ENCODE peak calls at places on chromosome 22, in four cellular contexts. K, A, O and Z are unnamed samples.

GRCh38 chr22:30416843-30417242 is 8.7 kb upstream of the MTFP1 start:
- DNase-seq in A (no peak), O (no peak), K (no peak), Z (no peak)

GRCh38 chr22:42356547-42356946 is 75.7 kb downstream of the NFAM1 start:
- DNase-seq in O (no peak), K (no peak), A (no peak), Z (no peak)

GRCh38 chr22:47448231-47449035 is 686.0 kb downstream of the TBC1D22A start:
- DNase-seq in A (no peak), O (no peak), K (no peak), Z (no peak)

GRCh38 chr22:41732096-41732772 is 32.9 kb downstream of the MEI1 start:
- DNase-seq in K (no peak), O (no peak), A (no peak), Z (no peak)

GRCh38 chr22:50171319-50171964 is 911 bp downstream of the PANX2 start:
- DNase-seq in A (no peak), O (no peak), K (no peak), Z (peak; percentile 73)

GRCh38 chr22:41913040-41913719 is 1.7 kb downstream of the SHISA8 start:
- DNase-seq in K (no peak), A (no peak), O (no peak), Z (no peak)

GRCh38 chr22:17633217-17633997 is 4.9 kb upstream of the ATP6V1E1 start:
- DNase-seq in A (peak; percentile 92), K (no peak), O (no peak), Z (no peak)

GRCh38 chr22:47167056-47167455 is 404.6 kb downstream of the TBC1D22A start:
- DNase-seq in K (peak; percentile 2), A (no peak), O (no peak), Z (no peak)

GRCh38 chr22:35541254-35541748 is 670 bp downstream of the RASD2 start:
- DNase-seq in A (no peak), K (no peak), O (peak; percentile 68), Z (peak; percentile 84)
- H3K4me3 ChIP-seq in A (no peak overlapping the region), K (no peak overlapping the region), O (peak overlapping the region; percentile 66), Z (peak overlapping the region; percentile 63)

GRCh38 chr22:38336699-38337098 is 19.5 kb upstream of the CSNK1E start:
- DNase-seq in O (no peak), K (no peak), A (no peak), Z (no peak)
- H3K36me3 ChIP-seq in O (no peaks in the 10 kb centered on the region), K (no peaks in the 10 kb centered on the region), A (no peaks in the 10 kb centered on the region), Z (no peaks in the 10 kb centered on the region)

GRCh38 chr22:26580240-26580962 is 9.5 kb downstream of the TPST2 start:
- DNase-seq in A (peak; percentile 72), K (no peak), O (peak; percentile 61), Z (peak; percentile 60)
- H3K27me3 ChIP-seq in A (no peaks in the 10 kb centered on the region), K (no peaks in the 10 kb centered on the region), O (no peaks in the 10 kb centered on the region), Z (no peaks in the 10 kb centered on the region)

GRCh38 chr22:24230911-24231656 is 13.8 kb downstream of the GGT5 start:
- DNase-seq in O (peak; percentile 71), A (peak; percentile 70), K (no peak), Z (peak; percentile 95)

GRCh38 chr22:24219750-24220149 is 25.1 kb downstream of the GGT5 start:
- DNase-seq in O (no peak), K (no peak), A (no peak), Z (no peak)

GRCh38 chr22:24225951-24226350 is 18.9 kb downstream of the GGT5 start:
- DNase-seq in O (no peak), A (no peak), K (no peak), Z (peak; percentile 50)

GRCh38 chr22:24224468-24224867 is 20.4 kb downstream of the GGT5 start:
- DNase-seq in A (no peak), K (no peak), O (no peak), Z (no peak)

GRCh38 chr22:24225044-24225601 is 19.8 kb downstream of the GGT5 start:
- DNase-seq in A (no peak), K (no peak), O (no peak), Z (no peak)
- H3K4me3 ChIP-seq in A (no peak overlapping the region), K (no peak overlapping the region), O (no peak overlapping the region), Z (no peak overlapping the region)